ENCODE peak calls at places on chromosomes 6 and 20, in four cellular contexts. J is mammary epithelial cell, N is PC-9, U is colonic mucosa. V is an unnamed sample.

GRCh38 chr6:119890470-119890869 is 540.9 kb upstream of the MAN1A1 start:
- DNase-seq in J (peak; percentile 9), N (no peak), U (no peak), V (no peak)

GRCh38 chr20:44582321-44583025 is at the start of gene PKIG:
- DNase-seq in J (peak; percentile 45), N (no peak), U (no peak), V (no peak)

GRCh38 chr20:47479506-47479905 is 22.2 kb upstream of the NCOA3 start:
- DNase-seq in J (no peak), N (no peak), U (no peak), V (no peak)

GRCh38 chr6:28923318-28924102 is at the start of gene TRIM27:
- DNase-seq in J (peak; percentile 81), N (peak; percentile 83), U (peak; percentile 93), V (peak; percentile 89)

GRCh38 chr6:17454316-17455005 is 61.1 kb downstream of the CAP2 start:
- DNase-seq in J (no peak), N (no peak), U (no peak), V (no peak)

GRCh38 chr6:168518348-168518745 is 77.4 kb downstream of the SMOC2 start:
- DNase-seq in J (no peak), N (no peak), U (no peak), V (no peak)

GRCh38 chr20:53800883-53801604 is 207.4 kb upstream of the ZNF217 start:
- DNase-seq in J (no peak), N (no peak), U (peak; percentile 80), V (no peak)

GRCh38 chr6:1311400-1312192 is at the start of gene FOXQ1:
- DNase-seq in J (peak; percentile 74), N (peak; percentile 82), U (peak; percentile 77), V (peak; percentile 69)

GRCh38 chr20:4507288-4507719 is 214.4 kb upstream of the PRND start:
- DNase-seq in J (peak; percentile 80), N (peak; percentile 74), U (no peak), V (no peak)

GRCh38 chr6:39848171-39848570 is 56.0 kb downstream of the DAAM2 start:
- DNase-seq in J (no peak), N (no peak), U (no peak), V (no peak)

GRCh38 chr6:160348552-160349441 is 619 bp downstream of the SLC22A3 start:
- DNase-seq in J (peak; percentile 31), N (no peak), U (peak; percentile 45), V (peak; percentile 55)

GRCh38 chr20:50071039-50071888 is 41.7 kb downstream of the UBE2V1 start:
- DNase-seq in J (peak; percentile 68), N (peak; percentile 69), U (peak; percentile 94), V (peak; percentile 99)

GRCh38 chr6:145148392-145149175 is 586.7 kb downstream of the EPM2A start:
- DNase-seq in J (peak; percentile 92), N (peak; percentile 92), U (no peak), V (no peak)

GRCh38 chr6:15818491-15818890 is 155.7 kb upstream of the DTNBP1 start:
- DNase-seq in J (no peak), N (no peak), U (no peak), V (no peak)

GRCh38 chr6:14022673-14023072 is 94.9 kb upstream of the CD83 start:
- DNase-seq in J (no peak), N (no peak), U (no peak), V (no peak)

GRCh38 chr6:133890941-133891813 is 2.3 kb downstream of the TCF21 start:
- DNase-seq in J (no peak), N (no peak), U (peak; percentile 25), V (peak; percentile 64)

GRCh38 chr20:44198872-44199271 is 11.7 kb downstream of the OSER1 start:
- DNase-seq in J (no peak), N (no peak), U (no peak), V (no peak)

GRCh38 chr6:165325609-165326008 is 16.2 kb upstream of the C6orf118 start:
- DNase-seq in J (no peak), N (no peak), U (no peak), V (no peak)

GRCh38 chr6:45608252-45608911 is 230.6 kb upstream of the SUPT3H start:
- DNase-seq in J (peak; percentile 69), N (peak; percentile 97), U (no peak), V (no peak)

GRCh38 chr20:22303523-22303922 is 280.8 kb downstream of the FOXA2 start:
- DNase-seq in J (no peak), N (no peak), U (no peak), V (no peak)

GRCh38 chr6:42563697-42564495 is at the start of gene UBR2:
- DNase-seq in J (peak; percentile 98), N (peak; percentile 97), U (peak; percentile 98), V (peak; percentile 93)
- TF ChIP-seq CTCF in J (no peak), N (peak; percentile 65), U (peak; percentile 32), V (peak; percentile 59)

DNA sequence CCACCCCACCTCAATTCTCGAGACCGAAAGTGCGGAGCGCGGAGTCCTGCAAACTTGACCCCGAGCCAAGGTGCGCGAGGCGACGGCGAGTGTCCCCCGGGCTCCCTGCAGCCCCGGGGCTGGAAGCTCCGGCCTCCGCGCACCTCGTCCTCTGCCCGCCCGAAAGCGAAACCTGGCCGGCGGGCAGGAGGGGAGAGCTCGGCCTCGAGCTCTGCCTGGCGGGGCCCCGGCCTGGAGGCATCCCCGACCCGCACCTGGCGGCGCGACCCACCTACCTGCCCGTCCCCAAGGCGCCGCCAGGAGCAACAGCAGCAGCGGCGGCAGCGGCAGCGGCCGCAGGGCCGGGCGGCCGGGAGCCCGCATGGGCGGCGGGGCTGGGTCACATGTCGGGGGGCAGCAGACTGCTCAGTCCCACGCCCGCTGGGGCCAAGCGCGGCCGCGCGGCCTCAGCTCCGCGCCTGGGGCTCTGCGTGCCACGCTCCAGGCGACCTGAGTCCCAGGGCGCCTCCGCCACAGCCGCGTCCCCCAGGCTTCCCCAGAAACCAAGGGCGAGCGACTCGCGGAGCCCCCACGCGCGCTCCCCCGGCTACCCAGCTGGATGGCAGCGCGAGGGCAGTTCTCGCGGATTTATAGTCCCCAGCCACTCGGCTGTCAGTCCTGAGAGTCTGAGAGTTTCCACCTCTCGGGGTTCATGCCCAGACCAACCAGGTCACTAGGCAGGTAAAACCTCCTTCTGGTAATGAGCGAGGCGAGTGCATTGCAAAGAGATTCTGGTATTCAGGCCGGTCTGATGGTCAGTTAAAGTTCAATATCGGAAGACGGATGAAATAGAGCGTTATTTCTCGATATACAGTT is at the start of gene IL20RA:
- DNase-seq in J (no peak), N (peak; percentile 61), U (no peak), V (peak; percentile 59)
- TF ChIP-seq CTCF in J (no peak), N (no peak), U (no peak), V (no peak)

GRCh38 chr6:132392792-132393191 is 8.5 kb downstream of the MOXD1 start:
- DNase-seq in J (peak; percentile 22), N (no peak), U (no peak), V (no peak)
- TF ChIP-seq CTCF in J (peak; percentile 41), N (peak; percentile 72), U (no peak), V (no peak)

GRCh38 chr20:38985603-38986170 is 23.5 kb downstream of the DHX35 start:
- DNase-seq in J (peak; percentile 48), N (peak; percentile 92), U (no peak), V (no peak)

GRCh38 chr20:38985060-38985459 is 22.9 kb downstream of the DHX35 start:
- DNase-seq in J (no peak), N (peak; percentile 79), U (no peak), V (no peak)

GRCh38 chr20:38987777-38988176 is 25.6 kb downstream of the DHX35 start:
- DNase-seq in J (no peak), N (no peak), U (no peak), V (no peak)

GRCh38 chr20:38990728-38991127 is 28.6 kb downstream of the DHX35 start:
- DNase-seq in J (no peak), N (no peak), U (no peak), V (no peak)

DNA sequence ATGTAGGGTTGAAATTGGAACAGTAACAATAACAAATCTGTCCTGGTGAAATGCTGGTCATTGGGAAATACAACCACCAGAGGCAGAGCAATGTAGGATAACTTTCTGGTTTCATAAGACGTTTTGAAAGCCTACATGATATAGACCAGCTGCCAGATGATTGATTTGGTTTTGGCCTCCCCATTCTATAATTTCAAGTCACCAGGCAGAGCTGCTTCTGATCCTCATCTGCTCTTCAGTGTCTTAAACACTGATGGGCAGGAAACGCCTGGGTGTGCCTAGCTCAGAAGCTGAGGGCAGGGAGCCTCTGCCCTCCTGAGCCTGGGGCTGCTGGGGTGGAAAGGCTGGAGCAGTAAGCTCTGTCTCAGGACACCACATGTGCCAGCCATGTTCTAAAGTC is 24.5 kb downstream of the DHX35 start:
- DNase-seq in J (no peak), N (no peak), U (no peak), V (no peak)
- TF ChIP-seq CTCF in J (no peak), N (no peak), U (no peak), V (no peak)

GRCh38 chr6:142384455-142385332 is 82.9 kb downstream of the ADGRG6 start:
- DNase-seq in J (no peak), N (no peak), U (no peak), V (no peak)

GRCh38 chr6:142386657-142387056 is 84.8 kb downstream of the ADGRG6 start:
- DNase-seq in J (no peak), N (no peak), U (no peak), V (no peak)

GRCh38 chr6:142385352-142385751 is 83.5 kb downstream of the ADGRG6 start:
- DNase-seq in J (no peak), N (peak; percentile 72), U (no peak), V (no peak)

GRCh38 chr6:142387997-142388815 is 86.4 kb downstream of the ADGRG6 start:
- DNase-seq in J (peak; percentile 16), N (peak; percentile 66), U (no peak), V (no peak)
- TF ChIP-seq CTCF in J (peak; percentile 71), N (peak; percentile 84), U (peak; percentile 49), V (peak; percentile 56)

DNA sequence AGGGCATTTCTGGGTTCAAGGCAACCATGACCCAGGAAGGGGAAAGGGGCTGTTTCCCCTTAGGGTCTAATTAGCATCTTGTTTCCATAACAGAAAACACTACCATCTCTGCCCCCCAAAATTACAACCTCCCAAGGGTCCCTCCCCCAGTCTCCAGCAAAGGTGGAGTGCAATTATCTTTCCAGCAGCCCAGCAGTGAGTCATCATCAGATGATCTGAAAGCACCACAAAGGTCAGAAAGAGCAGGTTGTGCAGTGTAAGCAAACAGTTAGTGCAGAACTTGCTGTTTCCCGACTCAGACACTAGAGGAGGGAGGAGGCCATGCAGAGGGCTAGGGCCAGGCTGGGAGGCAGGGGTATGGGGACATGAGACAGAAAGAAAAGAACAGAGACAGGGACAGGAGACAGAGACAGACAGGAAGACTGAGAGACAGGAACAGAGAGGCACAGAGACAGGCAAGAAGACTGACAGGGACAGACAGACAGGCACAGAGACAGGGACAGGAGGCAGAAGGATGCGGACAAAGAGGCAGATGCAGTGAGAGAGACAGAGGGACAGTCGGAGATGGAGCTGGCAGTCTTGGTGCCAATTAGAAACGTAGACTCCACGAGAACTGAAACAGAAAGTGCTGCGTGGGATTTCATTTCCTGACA is 62.5 kb downstream of the PYGB start:
- DNase-seq in J (peak; percentile 83), N (peak; percentile 91), U (peak; percentile 82), V (no peak)
- TF ChIP-seq CTCF in J (peak; percentile 84), N (peak; percentile 68), U (peak; percentile 37), V (no peak)

DNA sequence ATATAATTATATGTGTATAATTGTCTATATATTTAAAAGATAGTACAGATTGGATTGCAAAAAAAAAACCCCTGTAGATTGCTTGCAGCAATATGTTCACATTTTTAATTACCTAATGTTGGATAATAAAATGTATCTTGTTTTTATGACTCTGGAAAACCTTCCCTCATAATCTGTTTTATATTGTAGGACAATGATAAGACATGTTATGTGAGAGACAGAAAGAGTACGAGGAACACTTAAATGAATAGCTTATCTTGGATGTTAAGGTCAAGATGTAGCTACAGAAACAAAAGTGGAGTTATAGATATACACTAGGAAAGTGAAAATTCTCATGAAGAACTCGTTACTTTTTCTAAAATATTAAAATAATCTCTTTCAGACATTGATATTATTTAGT is 691.6 kb upstream of the IMPG1 start:
- DNase-seq in J (no peak), N (no peak), U (no peak), V (no peak)
- TF ChIP-seq CTCF in J (no peak), N (no peak), U (no peak), V (no peak)